ENCODE peak calls at places on chromosomes 5 and 9, in six cellular contexts. E, R, S, G, N and C are unnamed samples.

GRCh38 chr9:112971415-112971814 is 40.6 kb downstream of the ZNF883 start:
- DNase-seq in N (peak), E (no peak), S (peak), R (no peak), G (no peak), C (peak)

GRCh38 chr9:29209748-29210276 is 1636.5 kb upstream of the C9orf72 start:
- DNase-seq in S (no peak), R (no peak), G (no peak), E (no peak), N (no peak), C (no peak)

GRCh38 chr5:124655943-124656459 is 90.4 kb downstream of the ZNF608 start:
- DNase-seq in S (no peak), E (peak), G (no peak), R (peak), N (no peak), C (peak)

GRCh38 chr9:107712390-107712789 is 222.8 kb upstream of the KLF4 start:
- DNase-seq in G (no peak), S (no peak), R (peak), N (no peak), E (peak), C (peak)

GRCh38 chr9:114938687-114939575 is 8.5 kb upstream of the TNFSF8 start:
- DNase-seq in N (no peak), R (no peak), S (no peak), G (no peak), E (no peak), C (no peak)

GRCh38 chr5:74212336-74212735 is 428.2 kb downstream of the ENC1 start:
- DNase-seq in R (peak), S (peak), N (peak), G (no peak), E (peak), C (peak)

GRCh38 chr9:76610009-76610352 is 151.0 kb downstream of the GCNT1 start:
- DNase-seq in E (peak), R (peak), S (no peak), N (no peak), G (no peak), C (peak)

GRCh38 chr5:32092938-32093812 is 80.9 kb downstream of the GOLPH3 start:
- DNase-seq in E (peak), N (peak), G (peak), S (peak), R (peak), C (peak)

GRCh38 chr5:55530669-55531068 is 4.1 kb downstream of the PLPP1 start:
- DNase-seq in G (no peak), S (peak), E (no peak), R (no peak), N (no peak), C (no peak)

GRCh38 chr5:141793881-141794280 is 84.3 kb downstream of the PCDH1 start:
- DNase-seq in S (no peak), E (no peak), G (no peak), N (no peak), R (no peak), C (no peak)

GRCh38 chr5:76404694-76405306 is 1.7 kb downstream of the IQGAP2 start:
- DNase-seq in R (no peak), S (no peak), G (no peak), N (no peak), E (no peak), C (no peak)

DNA sequence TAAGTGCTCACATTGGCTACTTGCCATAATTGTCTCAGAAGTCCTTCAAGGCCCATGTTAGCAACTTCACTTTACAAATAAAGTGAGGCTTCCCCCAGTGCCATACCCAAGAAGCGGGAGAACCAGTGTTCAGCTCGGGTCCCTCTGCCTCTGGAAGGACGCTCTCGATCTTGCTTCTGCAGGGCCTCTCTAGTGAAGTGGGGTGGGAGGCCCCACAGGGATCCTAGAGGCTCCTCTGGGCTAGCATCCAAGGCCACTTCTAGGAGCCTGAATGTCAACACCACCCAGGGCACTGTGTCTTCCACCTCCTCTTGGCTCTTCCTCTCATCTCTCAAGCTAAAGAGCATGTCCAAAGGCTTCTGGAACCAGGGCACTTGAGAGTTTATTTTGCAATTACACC is 282.5 kb downstream of the GADD45G start:
- DNase-seq in S (peak), G (no peak), R (no peak), E (no peak), N (no peak), C (no peak)
- H4K91ac ChIP-seq in S (no peak), G (no peak), R (peak), E (no peak), N (no peak), C (no peak)

GRCh38 chr5:143980506-143980905 is 168.5 kb downstream of the HMHB1 start:
- DNase-seq in G (no peak), R (no peak), E (no peak), N (no peak), S (no peak), C (no peak)
- H4K91ac ChIP-seq in G (no peak), R (no peak), E (no peak), N (no peak), S (no peak), C (no peak)

GRCh38 chr9:82975176-82975575 is 87.8 kb downstream of the RASEF start:
- DNase-seq in R (no peak), N (no peak), E (no peak), G (no peak), S (no peak), C (no peak)

GRCh38 chr9:82970359-82970758 is 92.6 kb downstream of the RASEF start:
- DNase-seq in R (no peak), N (no peak), E (no peak), G (no peak), S (no peak), C (no peak)

DNA sequence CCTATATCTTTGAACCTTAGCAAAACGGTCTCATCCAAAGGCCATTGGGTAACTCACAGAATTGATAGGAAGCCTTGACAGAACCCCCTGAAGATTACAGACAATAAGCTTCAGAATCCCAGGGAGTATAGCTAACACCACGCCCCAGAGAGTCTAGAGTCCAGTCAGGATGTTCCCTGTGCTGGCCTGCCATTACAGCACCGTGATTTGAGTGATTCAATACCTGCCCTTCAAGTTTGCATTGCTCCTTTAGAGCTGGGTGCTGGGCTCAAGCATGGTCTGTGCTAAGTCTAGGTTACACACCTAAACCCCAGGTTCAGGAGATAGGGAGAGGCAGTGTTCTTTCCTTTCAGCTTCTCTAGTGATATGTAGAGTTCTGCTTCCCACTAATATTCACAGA is 90.5 kb downstream of the RASEF start:
- DNase-seq in G (no peak), R (no peak), S (no peak), E (no peak), N (no peak), C (no peak)
- H4K91ac ChIP-seq in G (no peak), R (no peak), S (no peak), E (no peak), N (no peak), C (no peak)

DNA sequence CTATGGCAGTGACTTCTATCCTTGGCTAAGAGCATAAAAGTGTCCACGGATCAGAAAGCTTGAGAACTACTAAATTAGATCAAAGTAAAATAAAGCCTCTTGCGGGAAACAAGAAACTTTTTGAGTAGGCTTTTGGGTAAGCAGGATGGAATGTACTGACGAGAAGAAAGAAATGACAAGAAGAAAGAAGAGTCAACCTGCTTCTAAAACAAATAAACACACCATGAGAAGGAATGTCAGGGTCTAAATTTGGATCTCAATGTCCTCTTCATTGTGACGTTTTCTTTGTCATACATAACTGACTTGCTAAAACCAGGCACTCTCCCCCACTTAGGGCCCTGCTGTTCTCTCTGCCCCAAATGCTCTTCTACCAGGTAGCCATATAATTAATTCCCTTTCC is 290.1 kb upstream of the PTGER4 start:
- DNase-seq in G (no peak), R (no peak), S (no peak), N (no peak), E (no peak), C (peak)
- H4K91ac ChIP-seq in G (no peak), R (no peak), S (no peak), N (no peak), E (no peak), C (no peak)

GRCh38 chr9:86639287-86639686 is 285.1 kb upstream of the TUT7 start:
- DNase-seq in N (no peak), G (no peak), R (no peak), S (no peak), E (no peak), C (no peak)

GRCh38 chr9:86636614-86637013 is 282.4 kb upstream of the TUT7 start:
- DNase-seq in N (no peak), S (no peak), E (no peak), G (no peak), R (no peak), C (no peak)

GRCh38 chr9:86636051-86636450 is 281.8 kb upstream of the TUT7 start:
- DNase-seq in S (no peak), N (no peak), G (no peak), R (no peak), E (no peak), C (no peak)

GRCh38 chr9:86638109-86638508 is 283.9 kb upstream of the TUT7 start:
- DNase-seq in S (no peak), E (no peak), G (no peak), N (no peak), R (no peak), C (no peak)

DNA sequence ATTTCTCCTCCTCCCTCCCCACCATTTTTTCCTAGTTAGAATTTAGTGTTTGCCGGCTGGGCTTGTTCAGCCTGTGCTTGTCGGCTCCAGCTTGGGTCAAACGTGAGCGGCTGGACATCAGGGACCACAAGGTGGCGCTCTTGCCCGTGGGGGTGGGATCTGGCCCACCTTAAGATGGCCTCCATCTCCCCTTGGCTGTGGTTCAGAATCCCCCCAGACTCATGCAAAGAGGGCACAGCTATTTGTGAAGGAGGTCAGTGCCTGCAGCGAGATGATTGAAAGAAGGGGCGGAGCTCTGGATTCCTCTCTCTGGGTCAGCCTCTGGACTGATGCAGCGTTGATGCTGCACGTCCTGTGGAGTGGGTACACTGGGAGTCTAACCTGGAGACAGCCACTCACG is 283.3 kb upstream of the TUT7 start:
- DNase-seq in E (no peak), N (peak), G (peak), R (peak), S (peak), C (peak)
- H4K91ac ChIP-seq in E (no peak), N (no peak), G (no peak), R (no peak), S (no peak), C (no peak)

GRCh38 chr9:83656032-83656680 is 33.2 kb downstream of the IDNK start:
- DNase-seq in R (no peak), G (no peak), S (no peak), E (no peak), N (no peak), C (no peak)

GRCh38 chr9:83662933-83663332 is 40.0 kb downstream of the IDNK start:
- DNase-seq in E (no peak), R (no peak), G (no peak), S (no peak), N (no peak), C (no peak)

GRCh38 chr9:83651558-83651957 is 28.6 kb downstream of the IDNK start:
- DNase-seq in S (no peak), E (no peak), G (no peak), R (no peak), N (no peak), C (no peak)

GRCh38 chr9:83655433-83655832 is 32.5 kb downstream of the IDNK start:
- DNase-seq in G (no peak), R (no peak), E (no peak), N (no peak), S (no peak), C (no peak)

DNA sequence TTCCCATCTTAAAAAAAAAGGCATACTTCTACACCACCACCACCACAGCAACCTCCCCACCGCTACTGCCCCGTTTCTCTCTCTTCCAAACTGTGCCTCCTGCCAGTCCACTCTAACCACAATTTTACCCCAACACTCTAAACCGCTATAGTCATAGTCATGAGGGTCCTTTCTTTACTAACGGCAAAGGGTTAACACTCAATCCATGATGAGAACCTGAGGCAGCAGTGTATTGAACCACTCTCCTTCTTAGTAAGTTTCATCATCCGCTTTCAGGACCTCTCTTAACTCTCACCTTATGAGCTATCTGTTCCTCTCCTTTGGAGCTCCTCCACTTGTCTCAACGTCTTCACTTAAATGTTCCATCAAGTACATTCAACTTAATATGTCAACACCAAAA is 34.0 kb downstream of the IDNK start:
- DNase-seq in R (no peak), E (no peak), G (no peak), S (no peak), N (no peak), C (no peak)
- H4K91ac ChIP-seq in R (no peak), E (no peak), G (no peak), S (no peak), N (no peak), C (no peak)

GRCh38 chr9:124329393-124329792 is 71.6 kb downstream of the NEK6 start:
- DNase-seq in G (no peak), S (no peak), E (no peak), R (no peak), N (no peak), C (no peak)
- H4K91ac ChIP-seq in G (no peak), S (no peak), E (no peak), R (no peak), N (no peak), C (no peak)

GRCh38 chr9:4160284-4160683 is 139.6 kb downstream of the GLIS3 start:
- DNase-seq in N (no peak), S (no peak), R (no peak), E (no peak), G (no peak), C (no peak)
- H4K91ac ChIP-seq in N (no peak), S (no peak), R (no peak), E (no peak), G (no peak), C (no peak)

DNA sequence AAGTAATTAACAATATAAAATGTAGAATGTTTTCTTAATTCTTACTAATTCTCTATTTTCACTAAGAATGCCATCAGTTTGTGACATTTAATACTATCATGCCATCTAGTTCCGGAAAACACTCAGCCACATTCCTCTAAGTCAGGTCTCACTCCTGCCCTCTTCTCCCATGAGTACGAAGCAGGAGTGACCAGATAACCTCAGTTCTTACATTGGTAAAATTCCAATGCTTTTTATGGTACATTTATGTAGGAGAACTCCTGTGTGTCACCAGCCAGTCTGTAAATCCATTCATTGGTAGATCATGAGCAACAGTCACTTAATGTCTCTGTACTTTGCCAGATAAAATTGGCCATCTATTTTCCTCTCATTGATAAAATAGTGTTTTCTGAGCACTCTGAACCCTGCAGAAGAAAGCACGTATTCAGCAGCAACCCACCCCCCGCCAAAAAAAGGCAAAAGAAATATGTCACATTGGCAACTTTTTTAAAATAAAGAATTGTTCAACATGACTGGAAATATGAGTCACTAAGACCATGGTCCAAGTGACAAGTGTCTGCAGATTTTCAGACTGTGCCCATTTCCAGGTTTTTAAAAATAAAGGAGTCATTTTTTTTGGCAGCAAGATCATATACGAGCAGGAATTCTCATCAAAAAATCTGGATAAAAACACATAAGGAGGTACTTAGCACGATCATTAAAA is 11.8 kb downstream of the GLIS3 start:
- DNase-seq in G (no peak), E (no peak), S (no peak), N (no peak), R (peak), C (no peak)
- H4K91ac ChIP-seq in G (no peak), E (no peak), S (no peak), N (no peak), R (no peak), C (no peak)

GRCh38 chr5:177367323-177367848 is 9.7 kb downstream of the RGS14 start:
- DNase-seq in R (no peak), S (no peak), G (no peak), E (no peak), N (no peak), C (no peak)
- H4K91ac ChIP-seq in R (no peak), S (no peak), G (peak), E (peak), N (peak), C (no peak)